ENCODE peak calls at places on chromosomes 7 and 10, in six cellular contexts. O is activated naive CD8-positive, alpha-beta T cell treated with anti-CD3 and anti-CD28 coated beads, Interleukin-2, amount 50 U/mL, for 24 hours; L is activated T-cell treated with anti-CD3 and anti-CD28 coated beads, Interleukin-2, amount 50 U/mL, for 72 hours; W is HepG2; E is RWPE2; Q is SK-N-SH treated with all-trans-retinoic acid at 6 μM for 48 hours. M is an unnamed sample.

GRCh38 chr7:101667959-101668358 is 38.9 kb upstream of the MYL10 start:
- ATAC-seq in O (no peak), L (no peak), W (no peak), E (no peak), Q (no peak), M (no peak)

GRCh38 chr10:79129361-79129997 is 60.7 kb downstream of the ZMIZ1 start:
- ATAC-seq in O (no peak), L (no peak), W (peak), E (no peak), Q (peak), M (no peak)

GRCh38 chr10:35378547-35379210 is 42.4 kb downstream of the CCNY start:
- ATAC-seq in O (peak), L (peak), W (no peak), E (peak), Q (peak), M (no peak)

GRCh38 chr7:66125052-66125694 is 10.5 kb downstream of the CRCP start:
- ATAC-seq in O (no peak), L (peak), W (no peak), E (peak), Q (peak), M (no peak)

GRCh38 chr7:12670071-12670729 is 17.2 kb upstream of the ARL4A start:
- ATAC-seq in O (no peak), L (no peak), W (peak), E (no peak), Q (peak), M (no peak)

GRCh38 chr10:78717200-78717599 is 351.6 kb upstream of the ZMIZ1 start:
- ATAC-seq in O (no peak), L (no peak), W (no peak), E (no peak), Q (peak), M (no peak)

GRCh38 chr10:89633484-89633883 is 11.6 kb downstream of the PANK1 start:
- ATAC-seq in O (no peak), L (peak), W (peak), E (peak), Q (peak), M (no peak)

GRCh38 chr10:72688208-72688651 is 3.7 kb upstream of the MCU start:
- ATAC-seq in O (no peak), L (no peak), W (peak), E (peak), Q (peak), M (no peak)

GRCh38 chr7:96016735-96017134 is 244.4 kb downstream of the DYNC1I1 start:
- ATAC-seq in O (no peak), L (no peak), W (no peak), E (no peak), Q (no peak), M (no peak)

GRCh38 chr7:23333671-23334246 is 34.6 kb downstream of the MALSU1 start:
- ATAC-seq in O (no peak), L (no peak), W (no peak), E (peak), Q (peak), M (no peak)

GRCh38 chr10:8245131-8246117 is 190.9 kb downstream of the GATA3 start:
- ATAC-seq in O (no peak), L (peak), W (no peak), E (no peak), Q (peak), M (no peak)

GRCh38 chr7:24898691-24899090 is 81.3 kb downstream of the OSBPL3 start:
- ATAC-seq in O (peak), L (peak), W (no peak), E (peak), Q (peak), M (peak)

GRCh38 chr7:98795741-98796493 is 73.9 kb downstream of the TMEM130 start:
- ATAC-seq in O (no peak), L (peak), W (no peak), E (peak), Q (no peak), M (peak)

GRCh38 chr7:156039194-156039593 is 226.9 kb upstream of the SHH start:
- ATAC-seq in O (no peak), L (no peak), W (no peak), E (no peak), Q (no peak), M (no peak)

GRCh38 chr10:96608815-96609214 is 22.0 kb upstream of the TM9SF3 start:
- ATAC-seq in O (no peak), L (no peak), W (no peak), E (no peak), Q (no peak), M (no peak)

GRCh38 chr7:39896840-39897239 is 53.2 kb upstream of the CDK13 start:
- ATAC-seq in O (no peak), L (no peak), W (peak), E (no peak), Q (no peak), M (no peak)

GRCh38 chr7:2751086-2751485 is 63.1 kb downstream of the AMZ1 start:
- ATAC-seq in O (no peak), L (no peak), W (no peak), E (no peak), Q (no peak), M (peak)

GRCh38 chr10:26430641-26431163 is 7.4 kb upstream of the APBB1IP start:
- ATAC-seq in O (peak), L (peak), W (no peak), E (no peak), Q (no peak), M (peak)

GRCh38 chr7:46322937-46323336 is 401.9 kb upstream of the IGFBP3 start:
- ATAC-seq in O (no peak), L (no peak), W (no peak), E (no peak), Q (no peak), M (no peak)

GRCh38 chr7:41487229-41487861 is 215.5 kb downstream of the INHBA start:
- ATAC-seq in O (no peak), L (no peak), W (no peak), E (no peak), Q (no peak), M (no peak)

GRCh38 chr7:22909958-22910357 is 87.3 kb upstream of the TOMM7 start:
- ATAC-seq in O (no peak), L (no peak), W (no peak), E (no peak), Q (no peak), M (no peak)

GRCh38 chr10:51937736-51938135 is 238.3 kb upstream of the CSTF2T start:
- ATAC-seq in O (no peak), L (no peak), W (no peak), E (no peak), Q (peak), M (no peak)

GRCh38 chr10:74991435-74991834 is 120.0 kb upstream of the SAMD8 start:
- ATAC-seq in O (peak), L (peak), W (peak), E (peak), Q (peak), M (no peak)

GRCh38 chr10:71211759-71212248 is 566 bp upstream of the UNC5B start:
- ATAC-seq in O (no peak), L (no peak), W (no peak), E (no peak), Q (no peak), M (no peak)

GRCh38 chr7:19970514-19970913 is 197.1 kb upstream of the TMEM196 start:
- ATAC-seq in O (no peak), L (no peak), W (no peak), E (no peak), Q (no peak), M (no peak)

GRCh38 chr10:12067336-12067735 is 1.4 kb upstream of the DHTKD1 start:
- ATAC-seq in O (no peak), L (peak), W (no peak), E (peak), Q (peak), M (no peak)

GRCh38 chr10:117964528-117964927 is 82.2 kb downstream of the RAB11FIP2 start:
- ATAC-seq in O (no peak), L (no peak), W (no peak), E (no peak), Q (no peak), M (no peak)

GRCh38 chr10:5560142-5560843 is 35.5 kb downstream of the CALML3 start:
- ATAC-seq in O (no peak), L (no peak), W (no peak), E (no peak), Q (no peak), M (no peak)

GRCh38 chr7:112587504-112587903 is 106.7 kb downstream of the LSMEM1 start:
- ATAC-seq in O (no peak), L (no peak), W (no peak), E (no peak), Q (no peak), M (no peak)

GRCh38 chr7:132169730-132170129 is 406.5 kb downstream of the PLXNA4 start:
- ATAC-seq in O (no peak), L (no peak), W (no peak), E (peak), Q (no peak), M (no peak)

GRCh38 chr7:83442911-83443310 is 206.0 kb downstream of the SEMA3E start:
- ATAC-seq in O (no peak), L (no peak), W (no peak), E (no peak), Q (no peak), M (no peak)

GRCh38 chr10:6778992-6779701 is 199.1 kb upstream of the PRKCQ start:
- ATAC-seq in O (no peak), L (peak), W (no peak), E (peak), Q (peak), M (no peak)